ENCODE peak calls at places on chromosome 12, in eight cellular contexts. N is HCT116, E is testis, W is body of pancreas, X is NB4, C is HepG2, K is IMR-90, V is gastrocnemius medialis. O is an unnamed sample.

GRCh38 chr12:71438670-71439361 is 782 bp upstream of the LGR5 start:
- DNase-seq in N (no peak), E (no peak), W (no peak), X (no peak), C (peak; percentile 98), K (no peak), V (no peak), O (no peak)

GRCh38 chr12:121241203-121241970 is 31.5 kb downstream of the P2RX4 start:
- DNase-seq in N (no peak), E (no peak), W (no peak), X (peak; percentile 86), C (no peak), K (no peak), V (no peak), O (no peak)

GRCh38 chr12:86256169-86256568 is at the start of gene MGAT4C:
- DNase-seq in N (no peak), E (no peak), W (no peak), X (no peak), C (no peak), K (no peak), V (no peak), O (no peak)

GRCh38 chr12:107645630-107646333 is 39.8 kb upstream of the PWP1 start:
- DNase-seq in N (no peak), E (peak; percentile 52), W (no peak), X (no peak), C (no peak), K (no peak), V (no peak), O (no peak)

GRCh38 chr12:22740656-22741350 is 115.8 kb downstream of the ETNK1 start:
- DNase-seq in N (no peak), E (no peak), W (no peak), X (no peak), C (no peak), K (no peak), V (no peak), O (no peak)

GRCh38 chr12:9348906-9349518 is 140.8 kb upstream of the PZP start:
- DNase-seq in N (no peak), E (no peak), W (no peak), X (no peak), C (no peak), K (no peak), V (no peak), O (no peak)

GRCh38 chr12:71607494-71608330 is 55.9 kb downstream of the ZFC3H1 start:
- DNase-seq in N (no peak), E (no peak), W (no peak), X (no peak), C (no peak), K (no peak), V (no peak), O (no peak)

GRCh38 chr12:26740991-26741390 is 92.0 kb downstream of the ITPR2 start:
- DNase-seq in N (no peak), E (peak; percentile 30), W (no peak), X (no peak), C (no peak), K (no peak), V (no peak), O (no peak)

GRCh38 chr12:130142736-130143135 is 19.5 kb upstream of the FZD10 start:
- DNase-seq in N (no peak), E (no peak), W (no peak), X (no peak), C (no peak), K (no peak), V (no peak), O (no peak)

GRCh38 chr12:107557589-107558100 is 128.0 kb upstream of the PWP1 start:
- DNase-seq in N (no peak), E (no peak), W (no peak), X (no peak), C (no peak), K (no peak), V (no peak), O (no peak)

GRCh38 chr12:82055391-82055790 is 296.2 kb upstream of the PPFIA2 start:
- DNase-seq in N (no peak), E (no peak), W (no peak), X (no peak), C (no peak), K (no peak), V (no peak), O (no peak)

GRCh38 chr12:108635997-108636808 is 2.5 kb upstream of the SELPLG start:
- DNase-seq in N (no peak), E (no peak), W (no peak), X (no peak), C (no peak), K (no peak), V (no peak), O (no peak)

GRCh38 chr12:41556176-41556575 is 368.1 kb downstream of the PDZRN4 start:
- DNase-seq in N (no peak), E (no peak), W (no peak), X (no peak), C (no peak), K (no peak), V (no peak), O (no peak)

GRCh38 chr12:106248177-106248848 is 493 bp upstream of the CKAP4 start:
- DNase-seq in N (no peak), E (peak; percentile 71), W (peak; percentile 64), X (peak; percentile 30), C (peak; percentile 19), K (peak; percentile 81), V (peak; percentile 45), O (peak; percentile 74)

GRCh38 chr12:113185180-113186032 is at the start of the genes DDX54 and RITA1:
- DNase-seq in N (peak; percentile 78), E (peak; percentile 83), W (peak; percentile 83), X (peak; percentile 93), C (peak; percentile 92), K (peak; percentile 61), V (peak; percentile 74), O (peak; percentile 65)

GRCh38 chr12:82910246-82910893 is 223.7 kb downstream of the TMTC2 start:
- DNase-seq in N (no peak), E (no peak), W (no peak), X (no peak), C (no peak), K (no peak), V (no peak), O (no peak)

GRCh38 chr12:28767836-28768348 is 381.2 kb upstream of the FAR2 start:
- DNase-seq in N (no peak), E (no peak), W (no peak), X (no peak), C (no peak), K (peak; percentile 19), V (no peak), O (no peak)

GRCh38 chr12:1914116-1914911 is 4.1 kb downstream of the CACNA2D4 start:
- DNase-seq in N (no peak), E (peak; percentile 12), W (no peak), X (peak; percentile 1), C (no peak), K (no peak), V (no peak), O (no peak)

GRCh38 chr12:14910090-14910915 is 24.6 kb upstream of the MGP start:
- DNase-seq in N (peak; percentile 55), E (no peak), W (no peak), X (peak; percentile 44), C (no peak), K (peak; percentile 19), V (no peak), O (peak; percentile 10)

GRCh38 chr12:45570501-45570900 is 159.0 kb upstream of the ARID2 start:
- DNase-seq in N (no peak), E (no peak), W (no peak), X (no peak), C (no peak), K (no peak), V (no peak), O (no peak)

GRCh38 chr12:54421175-54421872 is 2.3 kb upstream of the ITGA5 start:
- DNase-seq in N (no peak), E (no peak), W (peak; percentile 42), X (no peak), C (no peak), K (peak; percentile 36), V (peak; percentile 85), O (no peak)

GRCh38 chr12:42421844-42422779 is 96.1 kb downstream of the PPHLN1 start:
- DNase-seq in N (no peak), E (no peak), W (no peak), X (peak; percentile 20), C (no peak), K (peak; percentile 90), V (no peak), O (peak; percentile 7)

GRCh38 chr12:101719566-101719965 is 19.7 kb downstream of the SYCP3 start:
- DNase-seq in N (no peak), E (no peak), W (no peak), X (no peak), C (no peak), K (peak; percentile 78), V (no peak), O (no peak)

GRCh38 chr12:56189918-56190694 is 823 bp upstream of the SMARCC2 start:
- DNase-seq in N (peak; percentile 90), E (peak; percentile 89), W (peak; percentile 88), X (peak; percentile 90), C (peak; percentile 83), K (peak; percentile 85), V (peak; percentile 68), O (peak; percentile 71)
- TF ChIP-seq POLR2A in N (peak; percentile 45), E (no peak), W (no peak), X (no peak), C (no peak), K (no peak), V (no peak), O (no peak)

DNA sequence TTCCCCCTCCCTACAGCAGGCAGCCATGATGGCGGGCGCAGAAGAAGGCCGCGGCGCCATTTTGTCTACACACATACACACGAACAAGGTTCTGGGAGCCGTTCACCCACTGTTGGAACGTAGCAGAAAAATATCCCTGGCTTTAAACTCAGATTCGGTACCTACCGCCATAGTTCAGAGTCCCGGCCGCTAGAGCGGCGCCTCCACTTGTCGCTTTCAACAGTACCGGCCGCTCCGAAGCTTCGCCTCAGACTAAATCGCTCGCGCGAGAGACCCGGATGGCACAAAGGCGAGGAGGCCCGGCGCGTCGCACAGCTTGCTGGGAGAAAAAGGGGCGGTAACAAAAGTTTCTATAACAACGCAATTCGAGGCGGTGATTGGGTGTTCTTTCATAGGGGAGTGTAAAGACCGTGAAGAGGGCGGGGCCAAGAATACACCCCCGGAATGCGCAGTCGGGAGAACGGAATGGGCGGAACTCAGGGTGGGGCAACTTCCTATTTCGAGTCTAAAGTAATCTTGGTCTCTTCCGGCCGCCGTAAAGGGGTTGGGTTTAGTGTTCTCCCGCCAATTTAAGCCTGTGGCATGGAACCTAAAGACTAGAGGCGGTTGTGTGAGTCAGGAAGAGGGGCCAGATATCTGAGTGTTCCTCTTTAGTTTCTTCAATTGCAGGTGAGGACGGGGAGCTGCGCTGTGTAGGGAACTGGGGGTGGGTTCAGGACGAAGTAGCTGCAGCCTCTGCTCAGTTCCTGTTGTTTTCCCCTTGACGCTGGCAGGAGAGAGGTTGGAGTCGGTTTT is at the start of the genes KNTC1 and RSRC2:
- DNase-seq in N (peak; percentile 99), E (peak; percentile 100), W (peak; percentile 99), X (peak; percentile 100), C (peak; percentile 99), K (peak; percentile 100), V (peak; percentile 99), O (peak; percentile 81)
- TF ChIP-seq POLR2A in N (peak; percentile 95), E (peak; percentile 91), W (peak; percentile 95), X (peak; percentile 99), C (peak; percentile 99), K (peak; percentile 99), V (peak; percentile 97), O (peak; percentile 73)

GRCh38 chr12:122886851-122887816 is 8.8 kb downstream of the VPS37B start:
- DNase-seq in N (peak; percentile 81), E (no peak), W (peak; percentile 57), X (peak; percentile 44), C (no peak), K (peak; percentile 76), V (no peak), O (peak; percentile 77)
- TF ChIP-seq POLR2A in N (no peak), E (no peak), W (no peak), X (no peak), C (peak; percentile 16), K (no peak), V (no peak), O (no peak)

GRCh38 chr12:118102070-118102469 is 1.7 kb downstream of the VSIG10 start:
- DNase-seq in N (peak; percentile 46), E (no peak), W (peak; percentile 41), X (no peak), C (peak; percentile 39), K (peak; percentile 8), V (peak; percentile 33), O (peak; percentile 76)
- TF ChIP-seq POLR2A in N (no peak), E (no peak), W (no peak), X (no peak), C (no peak), K (no peak), V (no peak), O (no peak)

O was measured in H54.